ENCODE peak calls at places on chromosomes 1 and 21, in six cellular contexts. G is GM12878, M is H1, E is HepG2, O is K562, X is HCT116. I is an unnamed sample.

GRCh38 chr1:193270996-193271395 is 84.6 kb upstream of the B3GALT2 start:
- DNase-seq in M (no peak), E (no peak), O (no peak), G (peak; percentile 35), X (no peak), I (no peak)

GRCh38 chr1:58815069-58815679 is 31.3 kb upstream of the JUN start:
- DNase-seq in M (peak; percentile 51), O (peak; percentile 85), G (peak; percentile 23), X (peak; percentile 52), E (peak; percentile 66), I (peak; percentile 74)

GRCh38 chr1:33378976-33379375 is 51.9 kb downstream of the PHC2 start:
- DNase-seq in X (no peak), G (peak; percentile 25), O (no peak), E (no peak), M (no peak), I (no peak)

GRCh38 chr1:53470584-53470983 is 11.4 kb downstream of the DMRTB1 start:
- DNase-seq in X (no peak), O (no peak), E (no peak), G (no peak), M (no peak), I (no peak)

GRCh38 chr1:110292327-110292741 is 46.8 kb upstream of the RBM15 start:
- DNase-seq in X (no peak), G (no peak), M (no peak), E (no peak), O (no peak), I (no peak)

GRCh38 chr1:112674440-112674985 is at the start of gene MOV10:
- DNase-seq in X (peak; percentile 59), G (peak; percentile 40), O (peak; percentile 88), E (peak; percentile 67), M (peak; percentile 58), I (peak; percentile 68)

GRCh38 chr1:12170263-12170671 is 3.5 kb downstream of the TNFRSF1B start:
- DNase-seq in X (no peak), G (no peak), E (no peak), M (no peak), O (no peak), I (no peak)

GRCh38 chr1:28249013-28249870 is 10.1 kb upstream of the SESN2 start:
- DNase-seq in X (peak; percentile 85), O (no peak), M (no peak), G (no peak), E (no peak), I (no peak)

GRCh38 chr21:34116569-34116968 is 43.2 kb downstream of the MRPS6 start:
- DNase-seq in G (no peak), O (no peak), E (peak; percentile 18), X (no peak), M (no peak), I (no peak)

GRCh38 chr1:184289825-184290550 is 96.8 kb upstream of the C1orf21 start:
- DNase-seq in G (no peak), E (no peak), M (no peak), X (peak; percentile 8), O (no peak), I (no peak)

GRCh38 chr1:171841931-171842723 is 829 bp downstream of the DNM3 start:
- DNase-seq in O (no peak), G (no peak), X (no peak), M (no peak), E (no peak), I (no peak)

GRCh38 chr1:209434066-209434465 is 149.4 kb upstream of the CAMK1G start:
- DNase-seq in G (no peak), M (no peak), X (no peak), E (no peak), O (no peak), I (no peak)

GRCh38 chr1:115337633-115338456 is at the start of gene NGF:
- DNase-seq in O (no peak), X (no peak), M (peak; percentile 63), E (no peak), G (no peak), I (peak; percentile 85)

GRCh38 chr1:232403017-232403714 is 226.8 kb downstream of the SIPA1L2 start:
- DNase-seq in G (no peak), O (no peak), X (no peak), M (no peak), E (no peak), I (no peak)

GRCh38 chr1:7223334-7224080 is 438.3 kb downstream of the CAMTA1 start:
- DNase-seq in X (no peak), M (no peak), E (no peak), G (no peak), O (no peak), I (no peak)

GRCh38 chr1:84605157-84605556 is 30.9 kb upstream of the CTBS start:
- DNase-seq in G (no peak), M (no peak), E (no peak), O (no peak), X (no peak), I (no peak)

GRCh38 chr1:7288992-7289391 is 482.1 kb upstream of the VAMP3 start:
- DNase-seq in E (no peak), G (no peak), O (no peak), X (no peak), M (no peak), I (no peak)

GRCh38 chr1:91872560-91873081 is 13.3 kb downstream of the TGFBR3 start:
- DNase-seq in G (no peak), E (peak; percentile 66), X (no peak), O (no peak), M (no peak), I (no peak)

GRCh38 chr21:42460391-42461184 is 35.4 kb downstream of the RSPH1 start:
- DNase-seq in X (no peak), G (peak; percentile 83), M (no peak), E (no peak), O (no peak), I (no peak)

GRCh38 chr21:42498012-42498411 is 2.0 kb upstream of the RSPH1 start:
- DNase-seq in E (no peak), G (no peak), M (no peak), O (no peak), X (no peak), I (no peak)

GRCh38 chr21:31741116-31741515 is 9.2 kb upstream of the SCAF4 start:
- DNase-seq in G (no peak), O (no peak), M (no peak), X (no peak), E (no peak), I (no peak)

GRCh38 chr21:32813265-32813903 is 41.8 kb upstream of the PAXBP1 start:
- DNase-seq in M (no peak), O (no peak), E (no peak), G (no peak), X (no peak), I (no peak)

GRCh38 chr1:152917794-152918193 is 9.4 kb downstream of the IVL start:
- DNase-seq in X (peak; percentile 18), M (no peak), O (no peak), E (peak; percentile 30), G (no peak), I (peak; percentile 58)

GRCh38 chr1:181430015-181430657 is 53.2 kb upstream of the CACNA1E start:
- DNase-seq in E (no peak), G (peak; percentile 79), M (no peak), O (no peak), X (no peak), I (no peak)

GRCh38 chr1:233599542-233600073 is 14.3 kb upstream of the KCNK1 start:
- DNase-seq in O (no peak), G (no peak), X (no peak), E (no peak), M (no peak), I (no peak)

GRCh38 chr1:233600488-233600887 is 13.4 kb upstream of the KCNK1 start:
- DNase-seq in M (no peak), O (no peak), G (no peak), X (no peak), E (no peak), I (no peak)

GRCh38 chr1:233603366-233603927 is 10.5 kb upstream of the KCNK1 start:
- DNase-seq in E (no peak), O (no peak), X (no peak), M (no peak), G (no peak), I (no peak)

GRCh38 chr1:233597489-233597901 is 16.4 kb upstream of the KCNK1 start:
- DNase-seq in E (no peak), O (no peak), X (no peak), M (no peak), G (peak; percentile 62), I (no peak)

GRCh38 chr1:233598891-233599541 is 14.9 kb upstream of the KCNK1 start:
- DNase-seq in M (no peak), E (no peak), G (peak; percentile 76), O (no peak), X (no peak), I (no peak)
- TF ChIP-seq ZNF274 in M (no peak), E (no peak), G (no peak), O (no peak), X (no peak), I (no peak)

GRCh38 chr1:51794868-51795267 is 83.7 kb downstream of the NRDC start:
- DNase-seq in X (no peak), O (no peak), G (no peak), E (no peak), M (no peak), I (no peak)
- TF ChIP-seq ZNF274 in X (no peak), O (no peak), G (no peak), E (no peak), M (no peak), I (no peak)

GRCh38 chr1:230979389-230979716 is 459 bp downstream of the ARV1 start:
- DNase-seq in E (no peak), G (no peak), M (no peak), O (no peak), X (no peak), I (no peak)

GRCh38 chr1:230978491-230979388 is at the start of the genes ARV1 and TTC13:
- DNase-seq in X (peak; percentile 97), G (peak; percentile 96), E (peak; percentile 98), M (peak; percentile 97), O (peak; percentile 99), I (peak; percentile 99)

GRCh38 chr1:230976825-230977747 is 1.6 kb downstream of the TTC13 start:
- DNase-seq in O (no peak), X (no peak), G (no peak), E (no peak), M (no peak), I (no peak)

GRCh38 chr1:230976360-230976759 is 2.3 kb downstream of the TTC13 start:
- DNase-seq in M (no peak), O (no peak), G (no peak), X (no peak), E (no peak), I (no peak)

GRCh38 chr1:230977781-230978490 is 725 bp downstream of the TTC13 start:
- DNase-seq in X (peak; percentile 19), O (peak; percentile 59), E (peak; percentile 55), G (no peak), M (no peak), I (no peak)
- TF ChIP-seq ZNF274 in X (no peak), O (no peak), E (no peak), G (no peak), M (no peak), I (no peak)

GRCh38 chr1:39507230-39507928 is 15.9 kb downstream of the BMP8A start:
- DNase-seq in G (no peak), O (peak; percentile 30), M (no peak), X (no peak), E (peak; percentile 25), I (peak; percentile 36)
- TF ChIP-seq ZNF274 in G (no peak), O (no peak), M (no peak), X (no peak), E (no peak), I (no peak)

GRCh38 chr1:244022859-244023258 is 28.2 kb upstream of the ZBTB18 start:
- DNase-seq in O (no peak), X (no peak), M (no peak), G (no peak), E (no peak), I (no peak)
- TF ChIP-seq ZNF274 in O (no peak), X (no peak), M (no peak), G (no peak), E (no peak), I (no peak)